ENCODE peak calls at places on chromosomes 13 and 19, in nine cellular contexts. Q is SK-N-SH, V is upper lobe of left lung, W is breast epithelium, L is stomach, C is H1, E is Panc1, G is HL-60, B is sigmoid colon. Z is an unnamed sample.

GRCh38 chr19:15038304-15038703 is 11.0 kb upstream of the CASP14 start:
- DNase-seq in Q (no peak), V (no peak), W (peak; percentile 84), L (no peak), C (no peak), E (no peak), G (no peak), B (no peak), Z (peak; percentile 67)

GRCh38 chr13:63167699-63168337 is 1752.2 kb upstream of the PCDH20 start:
- DNase-seq in Q (no peak), V (no peak), W (no peak), L (no peak), C (no peak), E (no peak), G (no peak), B (no peak), Z (no peak)

GRCh38 chr13:37648604-37649003 is 50.0 kb upstream of the POSTN start:
- DNase-seq in Q (no peak), V (no peak), W (no peak), L (no peak), C (no peak), E (no peak), G (no peak), B (no peak), Z (no peak)

GRCh38 chr19:39162441-39163043 is 34.2 kb upstream of the NCCRP1 start:
- DNase-seq in Q (no peak), V (no peak), W (no peak), L (no peak), C (no peak), E (no peak), G (no peak), B (no peak), Z (no peak)

GRCh38 chr13:95098916-95099315 is 202.3 kb downstream of the ABCC4 start:
- DNase-seq in Q (no peak), V (no peak), W (no peak), L (no peak), C (no peak), E (no peak), G (no peak), B (no peak), Z (no peak)

GRCh38 chr19:9865732-9866627 is 30.9 kb downstream of the PIN1 start:
- DNase-seq in Q (no peak), V (no peak), W (no peak), L (no peak), C (no peak), E (no peak), G (no peak), B (no peak), Z (no peak)

GRCh38 chr13:84677836-84678235 is 795.6 kb upstream of the SLITRK1 start:
- DNase-seq in Q (no peak), V (no peak), W (no peak), L (no peak), C (no peak), E (no peak), G (no peak), B (no peak), Z (no peak)

GRCh38 chr19:43331435-43332010 is 22.0 kb upstream of the CD177 start:
- DNase-seq in Q (no peak), V (no peak), W (no peak), L (no peak), C (no peak), E (no peak), G (no peak), B (no peak), Z (no peak)

GRCh38 chr13:24271611-24272451 is 37.5 kb upstream of the C1QTNF9 start:
- DNase-seq in Q (peak; percentile 77), V (peak; percentile 80), W (peak; percentile 24), L (peak; percentile 70), C (no peak), E (no peak), G (no peak), B (peak; percentile 84), Z (no peak)

GRCh38 chr13:71877280-71877653 is 10.3 kb upstream of the DACH1 start:
- DNase-seq in Q (no peak), V (no peak), W (no peak), L (no peak), C (no peak), E (no peak), G (no peak), B (no peak), Z (no peak)
- TF ChIP-seq POLR2AphosphoS5 in Q (no peak), V (no peak), W (no peak), L (no peak), C (no peak), E (no peak), G (no peak), B (no peak), Z (no peak)

DNA sequence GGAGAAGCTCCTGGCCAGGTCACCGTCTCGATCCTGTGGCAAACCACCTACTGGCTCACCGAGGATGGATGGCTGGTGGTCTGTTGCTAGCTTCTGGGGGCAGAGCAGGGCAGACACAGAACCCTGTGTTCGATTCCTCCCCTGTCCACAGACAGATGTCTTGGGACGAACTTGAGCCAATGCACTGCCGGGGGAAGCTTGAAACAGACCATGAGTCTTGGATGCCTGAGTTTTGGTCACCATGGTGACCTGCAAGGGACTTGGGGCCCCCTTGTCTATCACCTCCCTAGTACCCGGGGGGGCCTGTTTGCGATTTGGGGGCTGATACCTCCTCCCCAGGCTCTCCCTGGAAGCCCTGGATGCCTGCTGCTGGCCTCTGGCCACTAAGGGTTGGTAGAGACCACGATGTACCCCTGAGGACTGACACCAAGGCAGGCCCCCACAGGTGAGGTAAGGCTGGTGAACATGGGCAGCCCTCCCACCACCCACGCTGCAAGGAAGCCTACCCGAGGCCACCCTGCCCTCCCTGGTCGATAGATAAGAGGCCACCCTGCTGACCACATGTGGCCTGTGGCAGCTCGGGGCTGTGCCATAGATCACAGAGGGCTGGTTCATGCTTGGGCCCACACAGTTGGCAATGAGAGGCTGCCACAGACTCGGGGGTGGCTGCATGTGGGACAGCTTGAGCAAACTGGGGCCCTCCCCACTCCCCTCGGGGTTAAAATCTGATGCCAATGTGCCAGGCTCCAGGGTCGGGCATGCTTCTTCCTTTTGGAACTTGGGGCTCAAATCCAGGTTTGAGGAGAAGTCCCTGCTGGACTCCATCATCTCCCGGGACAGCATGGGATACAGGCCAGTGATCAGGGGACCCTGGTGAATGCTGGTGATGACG is 10.7 kb downstream of the IQCN start:
- DNase-seq in Q (no peak), V (no peak), W (no peak), L (no peak), C (no peak), E (no peak), G (no peak), B (no peak), Z (no peak)
- H3K27ac ChIP-seq in Q (no peak overlapping the region), V (no peak overlapping the region), W (no peak overlapping the region), L (no peak overlapping the region), C (no peak overlapping the region), E (no peak overlapping the region), G (no peak overlapping the region), B (no peak overlapping the region), Z (no peak overlapping the region)

GRCh38 chr19:44845612-44846454 is at the start of gene NECTIN2:
- DNase-seq in Q (peak; percentile 98), V (peak; percentile 99), W (peak; percentile 99), L (peak; percentile 100), C (peak; percentile 97), E (peak; percentile 81), G (peak; percentile 78), B (peak; percentile 100), Z (peak; percentile 90)
- TF ChIP-seq POLR2AphosphoS5 in Q (peak; percentile 62), V (peak; percentile 94), W (peak; percentile 91), L (peak; percentile 87), C (peak; percentile 80), E (no peak), G (no peak), B (peak; percentile 96), Z (peak; percentile 20)

GRCh38 chr19:45522010-45522941 is 15.0 kb downstream of the VASP start:
- DNase-seq in Q (no peak), V (no peak), W (no peak), L (no peak), C (no peak), E (no peak), G (no peak), B (no peak), Z (no peak)
- H3K27ac ChIP-seq in Q (no peak overlapping the region), V (no peak overlapping the region), W (no peak overlapping the region), L (peak overlapping the region; percentile 52), C (no peak overlapping the region), E (no peak overlapping the region), G (no peak overlapping the region), B (no peak overlapping the region), Z (no peak overlapping the region)

DNA sequence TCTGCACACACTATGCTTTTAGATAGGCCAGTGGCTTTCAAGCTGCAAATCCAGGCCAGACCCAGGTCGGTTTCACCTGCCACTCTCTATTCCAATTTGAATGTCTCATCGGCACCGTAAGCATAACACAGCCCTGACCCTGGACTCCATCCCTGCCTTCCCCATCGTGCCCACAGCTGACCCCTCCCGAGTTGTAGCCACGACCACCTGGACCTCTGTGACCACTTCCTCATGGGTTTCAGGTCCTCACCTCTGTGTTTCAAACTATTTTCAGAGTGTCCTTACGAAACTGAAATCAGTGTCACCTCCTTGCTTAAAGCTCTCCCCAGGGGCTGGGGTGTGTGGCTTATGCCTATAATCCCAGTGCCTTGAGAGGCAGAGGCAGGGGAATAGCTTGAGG is 9.0 kb upstream of the HSH2D start:
- DNase-seq in Q (no peak), V (no peak), W (no peak), L (no peak), C (no peak), E (no peak), G (no peak), B (no peak), Z (no peak)
- TF ChIP-seq POLR2AphosphoS5 in Q (no peak), V (no peak), W (no peak), L (no peak), C (no peak), E (no peak), G (no peak), B (no peak), Z (peak; percentile 6)